ENCODE peak calls at places on chromosomes 1 and 21, in nine cellular contexts. F is iris pigment epithelial cell; E is cardiac fibroblast; C is small intestine; M is effector CD4-positive, alpha-beta T cell; O is foreskin melanocyte; X is naive thymus-derived CD4-positive, alpha-beta T cell; G is hepatocyte; J is RKO. D is an unnamed sample.

GRCh38 chr1:243471754-243472725 is 216.2 kb downstream of the SDCCAG8 start:
- DNase-seq in X (no peak), G (no peak), M (no peak), F (peak), J (no peak), O (no peak), E (no peak), C (no peak), D (no peak)

GRCh38 chr21:45530423-45531113 is 11.7 kb downstream of the SLC19A1 start:
- DNase-seq in J (no peak), G (no peak), E (no peak), M (no peak), F (no peak), O (no peak), C (no peak), X (no peak), D (no peak)

GRCh38 chr1:180571832-180572636 is 13.3 kb downstream of the OVAAL start:
- DNase-seq in G (no peak), M (no peak), J (peak), C (peak), X (no peak), O (no peak), E (no peak), F (no peak), D (no peak)

GRCh38 chr1:95247607-95248006 is 13.6 kb downstream of the RWDD3 start:
- DNase-seq in M (no peak), E (no peak), G (no peak), J (peak), X (no peak), C (no peak), F (no peak), O (no peak), D (no peak)

GRCh38 chr21:44838951-44839350 is 21.1 kb upstream of the SUMO3 start:
- DNase-seq in X (no peak), O (no peak), C (no peak), E (no peak), F (no peak), G (no peak), M (no peak), J (no peak), D (no peak)

GRCh38 chr21:25907573-25908275 is 173.0 kb downstream of the GABPA start:
- DNase-seq in X (no peak), O (no peak), J (no peak), C (peak), G (no peak), E (no peak), F (no peak), M (no peak), D (no peak)

GRCh38 chr1:51444096-51444495 is 75.0 kb downstream of the EPS15 start:
- DNase-seq in X (no peak), E (no peak), M (no peak), C (no peak), F (peak), G (no peak), O (no peak), J (no peak), D (no peak)

GRCh38 chr1:177490786-177491185 is 320.0 kb downstream of the BRINP2 start:
- DNase-seq in X (no peak), G (no peak), E (no peak), O (no peak), F (no peak), J (no peak), M (no peak), C (no peak), D (no peak)

GRCh38 chr1:227780101-227781044 is 35.1 kb upstream of the PRSS38 start:
- DNase-seq in G (no peak), E (no peak), O (no peak), C (no peak), M (no peak), J (no peak), X (no peak), F (no peak), D (no peak)

GRCh38 chr1:30962609-30963508 is 54.3 kb upstream of the SDC3 start:
- DNase-seq in C (no peak), M (no peak), F (peak), O (no peak), G (no peak), E (no peak), X (no peak), J (no peak), D (no peak)

GRCh38 chr1:62371375-62371774 is 52.1 kb upstream of the KANK4 start:
- DNase-seq in F (no peak), O (no peak), M (no peak), X (no peak), E (no peak), J (no peak), G (no peak), C (no peak), D (no peak)

GRCh38 chr1:156727914-156728598 is at the start of gene METTL25B:
- DNase-seq in G (peak), E (peak), M (peak), O (peak), C (peak), J (peak), X (no peak), F (peak), D (peak)

GRCh38 chr1:160282807-160283206 is 2.1 kb downstream of the PEX19 start:
- DNase-seq in G (no peak), C (no peak), F (no peak), J (no peak), E (no peak), M (no peak), X (no peak), O (no peak), D (no peak)

GRCh38 chr1:227934476-227935313 is 13.0 kb downstream of the WNT9A start:
- DNase-seq in C (peak), O (no peak), E (peak), G (peak), M (no peak), F (peak), X (no peak), J (peak), D (peak)